ENCODE peak calls at places on chromosomes 7 and 10, in four cellular contexts. K is left ventricle myocardium inferior, L is NCI-H1417 treated with DMSO at 0.1 percent for 48 hours, D is hypothalamus. W is an unnamed sample.

GRCh38 chr10:117246997-117247667 is 6.2 kb downstream of the SLC18A2 start:
- DNase-seq in K (no peak), L (no peak), D (no peak), W (no peak)

GRCh38 chr10:132986076-132986475 is 43.7 kb upstream of the CFAP46 start:
- DNase-seq in K (no peak), L (no peak), D (no peak), W (no peak)

GRCh38 chr10:128781636-128782035 is 655.4 kb upstream of the MKI67 start:
- DNase-seq in K (no peak), L (no peak), D (no peak), W (no peak)

GRCh38 chr10:121069061-121069850 is 218.1 kb downstream of the WDR11 start:
- DNase-seq in K (no peak), L (no peak), D (no peak), W (no peak)

GRCh38 chr10:71429929-71430328 is 33.2 kb downstream of the CDH23 start:
- DNase-seq in K (no peak), L (no peak), D (no peak), W (no peak)

GRCh38 chr10:61923210-61924024 is 21.9 kb downstream of the ARID5B start:
- DNase-seq in K (no peak), L (no peak), D (no peak), W (no peak)

GRCh38 chr7:751826-752225 is 24.7 kb upstream of the PRKAR1B start:
- DNase-seq in K (no peak), L (no peak), D (no peak), W (no peak)

GRCh38 chr10:104686829-104687228 is 45.7 kb downstream of the SORCS3 start:
- DNase-seq in K (no peak), L (no peak), D (no peak), W (no peak)

GRCh38 chr10:132036887-132037675 is 28.7 kb upstream of the JAKMIP3 start:
- DNase-seq in K (peak; percentile 34), L (no peak), D (no peak), W (no peak)

GRCh38 chr10:117257701-117258100 is 16.8 kb downstream of the SLC18A2 start:
- DNase-seq in K (no peak), L (no peak), D (no peak), W (no peak)

GRCh38 chr10:124213881-124214523 is 120.6 kb upstream of the CHST15 start:
- DNase-seq in K (no peak), L (no peak), D (no peak), W (no peak)

GRCh38 chr7:139782932-139783331 is 5.1 kb upstream of the HIPK2 start:
- DNase-seq in K (no peak), L (no peak), D (no peak), W (no peak)

GRCh38 chr7:20784311-20785210 is 2.1 kb downstream of the SP8 start:
- DNase-seq in K (no peak), L (no peak), D (no peak), W (peak; percentile 45)

GRCh38 chr10:103396789-103397087 is 312 bp downstream of the PDCD11 start:
- DNase-seq in K (no peak), L (no peak), D (no peak), W (no peak)

GRCh38 chr10:34112431-34112830 is 702.7 kb downstream of the PARD3 start:
- DNase-seq in K (no peak), L (no peak), D (no peak), W (no peak)

GRCh38 chr7:128838981-128839731 is 8.9 kb downstream of the FLNC start:
- DNase-seq in K (peak; percentile 13), L (no peak), D (no peak), W (no peak)

GRCh38 chr10:62577666-62578291 is 203.6 kb downstream of the ZNF365 start:
- DNase-seq in K (no peak), L (no peak), D (no peak), W (no peak)

GRCh38 chr10:84196941-84197340 is 2.6 kb downstream of the CDHR1 start:
- DNase-seq in K (peak; percentile 52), L (no peak), D (no peak), W (no peak)

W was measured in DMS153.